ENCODE peak calls at places on chromosome 11, in seven cellular contexts. W is hepatocyte, K is substantia nigra, J is NCI-H1092, A is neural progenitor cell, L is SJSA1, Q is mesenteric fat pad. M is an unnamed sample.

GRCh38 chr11:107385361-107385982 is 72.2 kb downstream of the CWF19L2 start:
- DNase-seq in A (no peak), L (no peak), Q (no peak), J (no peak), W (peak; percentile 13), K (no peak), M (no peak)

GRCh38 chr11:80846442-80846841 is 1405.6 kb upstream of the TENM4 start:
- DNase-seq in K (no peak), L (no peak), A (peak; percentile 7), J (no peak), Q (no peak), W (no peak), M (no peak)

GRCh38 chr11:69317401-69318092 is 23.6 kb downstream of the MYEOV start:
- DNase-seq in A (no peak), K (no peak), W (no peak), L (peak; percentile 53), Q (no peak), J (no peak), M (no peak)

GRCh38 chr11:124481365-124482323 is 36.1 kb upstream of the OR8B8 start:
- DNase-seq in A (peak; percentile 61), Q (no peak), W (peak; percentile 62), L (no peak), K (no peak), J (no peak), M (peak; percentile 44)

GRCh38 chr11:117074122-117074521 is 24.1 kb downstream of the SIK3 start:
- DNase-seq in J (no peak), L (no peak), Q (no peak), A (no peak), W (no peak), K (no peak), M (no peak)

GRCh38 chr11:63670738-63671321 is 346 bp downstream of the ATL3 start:
- DNase-seq in J (peak; percentile 52), A (peak; percentile 74), L (peak; percentile 74), K (peak; percentile 60), Q (no peak), W (peak; percentile 52), M (peak; percentile 37)

GRCh38 chr11:7046474-7046873 is 26.2 kb downstream of the NLRP14 start:
- DNase-seq in A (no peak), W (no peak), K (no peak), J (no peak), Q (no peak), L (no peak), M (no peak)

GRCh38 chr11:123473941-123474668 is 44.0 kb downstream of the GRAMD1B start:
- DNase-seq in A (no peak), W (no peak), L (no peak), J (no peak), K (no peak), Q (no peak), M (no peak)

GRCh38 chr11:65066805-65067291 is 8.5 kb upstream of the NAALADL1 start:
- DNase-seq in L (no peak), Q (no peak), A (peak; percentile 37), J (no peak), K (no peak), W (no peak), M (no peak)

GRCh38 chr11:121582296-121582695 is 129.5 kb upstream of the SORL1-AS1 start:
- DNase-seq in K (no peak), A (no peak), Q (no peak), J (no peak), L (no peak), W (no peak), M (no peak)

GRCh38 chr11:85809881-85810280 is 1.1 kb downstream of the SYTL2 start:
- DNase-seq in J (no peak), W (peak; percentile 37), Q (no peak), A (peak; percentile 52), L (no peak), K (peak; percentile 13), M (no peak)

GRCh38 chr11:128379587-128380279 is 207.6 kb downstream of the ETS1 start:
- DNase-seq in K (no peak), J (no peak), L (no peak), W (no peak), A (no peak), Q (no peak), M (no peak)

GRCh38 chr11:1470681-1471611 is 15.6 kb downstream of the MOB2 start:
- DNase-seq in W (no peak), A (no peak), L (no peak), J (no peak), K (no peak), Q (no peak), M (no peak)

GRCh38 chr11:36403661-36404060 is 106.4 kb downstream of the TRAF6 start:
- DNase-seq in L (peak; percentile 57), J (no peak), K (no peak), Q (no peak), A (no peak), W (peak; percentile 58), M (no peak)

GRCh38 chr11:131449391-131450019 is 79.1 kb downstream of the NTM start:
- DNase-seq in A (no peak), W (no peak), L (no peak), J (no peak), K (no peak), Q (no peak), M (no peak)

GRCh38 chr11:3231550-3231850 is 717 bp downstream of the MRGPRE start:
- DNase-seq in A (no peak), L (no peak), W (no peak), J (no peak), K (no peak), Q (no peak), M (no peak)

GRCh38 chr11:28835790-28836189 is 727.6 kb downstream of the METTL15 start:
- DNase-seq in L (peak; percentile 47), Q (no peak), J (no peak), A (no peak), W (peak; percentile 16), K (no peak), M (no peak)

GRCh38 chr11:34185926-34186841 is 80.8 kb downstream of the NAT10 start:
- DNase-seq in L (no peak), K (no peak), Q (no peak), A (peak; percentile 75), W (no peak), J (no peak), M (no peak)

GRCh38 chr11:59574467-59574866 is 41.1 kb downstream of the OSBP start:
- DNase-seq in J (no peak), K (no peak), A (no peak), W (no peak), Q (no peak), L (no peak), M (no peak)

M was measured in NCI-H774.